ENCODE peak calls at places on chromosomes 7 and 10, in ten cellular contexts. I is hepatocyte; M is spleen; S is fibroblast of mammary gland; T is CD8-positive, alpha-beta T cell; A is astrocyte of the spinal cord; F is HFF-Myc; J is heart left ventricle; R is fibroblast of the aortic adventitia; U is mucosa of descending colon. Q is an unnamed sample.

GRCh38 chr10:62815373-62816111 is 624 bp downstream of the EGR2 start:
- DNase-seq in R (no peak), U (peak; percentile 17), A (peak; percentile 33), F (no peak), J (no peak), I (peak; percentile 16), S (no peak), T (peak; percentile 24), M (peak; percentile 88), Q (no peak)

GRCh38 chr7:882336-883028 is 6.1 kb downstream of the GET4 start:
- DNase-seq in M (peak; percentile 68), T (no peak), J (peak; percentile 15), I (no peak), F (no peak), R (no peak), S (no peak), A (no peak), U (no peak), Q (peak; percentile 44)

GRCh38 chr10:120172371-120172770 is 279.8 kb downstream of the SEC23IP start:
- DNase-seq in F (no peak), R (no peak), A (peak; percentile 64), J (no peak), T (no peak), M (no peak), I (peak; percentile 12), U (no peak), S (no peak), Q (no peak)

GRCh38 chr7:25968205-25968993 is 183.6 kb upstream of the NFE2L3 start:
- DNase-seq in T (no peak), M (peak; percentile 84), A (no peak), U (no peak), J (no peak), S (no peak), R (no peak), I (no peak), F (no peak), Q (no peak)

GRCh38 chr7:91302794-91303193 is 38.6 kb downstream of the FZD1 start:
- DNase-seq in J (no peak), I (no peak), S (no peak), A (no peak), R (no peak), F (no peak), U (no peak), M (no peak), T (no peak), Q (no peak)

GRCh38 chr7:141685285-141686035 is 16.5 kb downstream of the DENND11 start:
- DNase-seq in J (no peak), T (no peak), U (no peak), S (no peak), R (no peak), I (no peak), M (no peak), A (peak; percentile 29), F (no peak), Q (no peak)

GRCh38 chr7:29297194-29297890 is 102.8 kb downstream of the CHN2 start:
- DNase-seq in I (no peak), S (no peak), U (no peak), T (no peak), F (no peak), R (no peak), M (no peak), A (no peak), J (no peak), Q (no peak)

GRCh38 chr7:150753826-150754603 is 16.8 kb downstream of the GIMAP5 start:
- DNase-seq in R (no peak), A (no peak), I (no peak), T (no peak), U (no peak), F (no peak), M (no peak), J (no peak), S (peak; percentile 67), Q (no peak)

GRCh38 chr7:106120500-106120899 is 8.4 kb upstream of the SYPL1 start:
- DNase-seq in U (no peak), F (no peak), J (no peak), R (no peak), T (no peak), I (no peak), M (no peak), A (no peak), S (no peak), Q (no peak)

GRCh38 chr7:106116162-106116704 is 4.1 kb upstream of the SYPL1 start:
- DNase-seq in M (no peak), A (no peak), I (no peak), T (no peak), U (no peak), S (no peak), J (no peak), F (no peak), R (no peak), Q (no peak)

GRCh38 chr7:106119719-106120118 is 7.6 kb upstream of the SYPL1 start:
- DNase-seq in J (no peak), U (no peak), F (no peak), M (no peak), R (no peak), I (no peak), A (no peak), T (no peak), S (no peak), Q (no peak)

GRCh38 chr7:106114735-106115383 is 2.7 kb upstream of the SYPL1 start:
- DNase-seq in J (no peak), I (no peak), M (peak; percentile 83), T (peak; percentile 41), A (no peak), U (peak; percentile 6), R (no peak), S (no peak), F (no peak), Q (no peak)

DNA sequence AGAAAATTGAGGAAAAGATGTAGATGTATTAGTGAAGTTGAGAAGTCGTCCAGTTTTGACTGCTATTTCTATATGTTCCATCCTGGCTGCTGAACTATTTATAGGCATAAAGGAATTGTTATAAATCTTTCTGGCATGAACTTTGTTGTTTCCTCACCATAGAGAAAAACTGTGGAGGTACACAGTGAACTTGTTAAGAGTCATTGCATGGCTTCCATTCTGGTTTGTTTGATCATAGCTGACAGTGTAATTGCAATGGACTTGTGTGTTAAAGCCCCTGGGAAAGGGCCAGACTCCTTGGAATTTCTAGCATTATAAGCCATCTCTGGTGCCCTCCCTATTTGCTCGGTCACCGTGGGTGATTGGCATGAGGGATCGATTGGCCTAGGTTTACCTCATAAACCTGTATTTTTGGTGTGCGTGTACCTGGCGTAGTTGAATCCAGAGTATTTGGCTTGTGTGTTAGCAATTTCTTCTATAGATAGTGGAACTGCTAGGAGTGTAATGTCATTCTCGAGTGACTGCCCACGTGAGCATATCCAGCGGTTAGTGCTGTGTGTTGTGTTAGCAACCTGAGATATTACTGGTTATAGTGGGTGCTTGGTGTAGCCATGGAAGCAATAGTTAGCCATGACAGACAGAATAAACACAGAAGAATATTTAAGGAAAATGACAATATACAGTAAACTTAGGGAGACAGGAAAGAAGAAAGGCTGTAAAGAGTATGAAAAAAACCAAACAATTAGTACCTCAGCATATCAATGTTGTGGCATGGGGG is 5.8 kb upstream of the SYPL1 start:
- DNase-seq in T (no peak), M (no peak), F (no peak), R (no peak), U (no peak), I (no peak), S (no peak), A (no peak), J (no peak), Q (peak; percentile 50)
- H3K4me3 ChIP-seq in T (no peak overlapping the region), M (no peak overlapping the region), F (no peak overlapping the region), R (no peak overlapping the region), U (no peak overlapping the region), I (no peak overlapping the region), S (no peak overlapping the region), A (no peak overlapping the region), J (no peak overlapping the region), Q (no peak overlapping the region)

DNA sequence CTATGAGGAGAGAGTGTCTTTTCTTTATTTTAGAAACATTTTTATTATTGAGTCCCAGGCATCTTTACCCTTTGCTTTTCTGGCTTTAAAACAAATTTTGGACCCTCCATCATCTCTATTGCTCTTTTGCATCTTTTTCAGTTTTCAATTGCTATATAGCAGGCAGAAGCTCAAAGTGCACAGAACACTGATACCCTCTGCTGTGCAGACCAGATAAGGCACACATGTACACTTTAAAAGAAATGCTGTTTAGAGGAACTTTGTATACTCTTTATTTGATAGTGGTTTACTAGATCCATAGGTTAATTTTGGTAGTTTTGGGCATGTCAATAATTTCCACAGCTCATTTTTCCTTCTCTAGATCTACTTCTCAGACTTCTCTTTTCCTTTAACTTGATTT is 324.2 kb downstream of the SH2D4B start:
- DNase-seq in A (no peak), S (no peak), T (no peak), R (no peak), F (no peak), I (peak; percentile 11), M (no peak), J (no peak), U (no peak), Q (no peak)
- TF ChIP-seq CTCF in A (no peak), S (no peak), T (no peak), R (no peak), F (no peak), I (peak; percentile 43), M (no peak), J (peak; percentile 11), U (no peak), Q (peak; percentile 66)

GRCh38 chr10:96718304-96718990 is 1.9 kb downstream of the PIK3AP1 start:
- DNase-seq in J (no peak), T (no peak), U (peak; percentile 12), F (no peak), S (no peak), I (no peak), R (no peak), A (no peak), M (no peak), Q (no peak)

GRCh38 chr10:96721207-96721572 is 876 bp upstream of the PIK3AP1 start:
- DNase-seq in F (no peak), S (no peak), I (no peak), U (no peak), J (no peak), T (no peak), R (no peak), A (no peak), M (no peak), Q (no peak)

GRCh38 chr10:96719850-96720421 is 378 bp downstream of the PIK3AP1 start:
- DNase-seq in A (no peak), R (no peak), I (peak; percentile 66), M (peak; percentile 96), F (no peak), U (peak; percentile 86), T (peak; percentile 58), J (peak; percentile 72), S (no peak), Q (no peak)

GRCh38 chr10:96720422-96721206 is at the start of gene PIK3AP1:
- DNase-seq in T (peak; percentile 33), S (no peak), M (peak; percentile 98), A (no peak), F (no peak), U (peak; percentile 71), I (peak; percentile 57), R (no peak), J (peak; percentile 61), Q (peak; percentile 40)

GRCh38 chr10:96719205-96719604 is 1.1 kb downstream of the PIK3AP1 start:
- DNase-seq in J (no peak), T (no peak), A (no peak), S (no peak), M (no peak), F (no peak), U (no peak), I (peak; percentile 24), R (no peak), Q (peak; percentile 83)
- H3K4me3 ChIP-seq in J (peak overlapping the region; percentile 75), T (no peak overlapping the region), A (no peak overlapping the region), S (no peak overlapping the region), M (peak overlapping the region; percentile 81), F (no peak overlapping the region), U (no peak overlapping the region), I (no peak overlapping the region), R (no peak overlapping the region), Q (peak overlapping the region; percentile 56)

GRCh38 chr7:2643386-2644229 is 11.8 kb downstream of the TTYH3 start:
- DNase-seq in R (no peak), M (no peak), J (no peak), F (no peak), S (no peak), T (no peak), A (no peak), U (no peak), I (no peak), Q (no peak)
- TF ChIP-seq CTCF in R (no peak), M (no peak), J (no peak), F (peak; percentile 21), S (no peak), T (no peak), A (peak; percentile 19), U (no peak), I (no peak), Q (peak; percentile 32)

Q was measured in LNCaP clone FGC.